ENCODE peak calls at places on chromosomes 6 and 20, in four cellular contexts. H is heart right ventricle, Q is fibroblast of lung, L is ovary. F is an unnamed sample.

GRCh38 chr20:33506576-33506975 is 16.7 kb downstream of the CBFA2T2 start:
- DNase-seq in H (no peak), Q (no peak), L (no peak), F (no peak)

GRCh38 chr6:75244063-75244575 is 518 bp upstream of the COX7A2 start:
- DNase-seq in H (no peak), Q (no peak), L (no peak), F (no peak)

GRCh38 chr20:59190509-59190908 is 26.9 kb downstream of the ZNF831 start:
- DNase-seq in H (no peak), Q (no peak), L (no peak), F (no peak)

GRCh38 chr6:56906752-56907151 is 48.2 kb upstream of the BEND6 start:
- DNase-seq in H (no peak), Q (peak; percentile 74), L (no peak), F (no peak)

GRCh38 chr20:45306431-45306982 is at the start of gene RBPJL:
- DNase-seq in H (no peak), Q (no peak), L (no peak), F (no peak)

GRCh38 chr6:1164600-1164999 is 147.3 kb upstream of the FOXQ1 start:
- DNase-seq in H (no peak), Q (no peak), L (no peak), F (no peak)

GRCh38 chr20:57950764-57951163 is 240.9 kb upstream of the PMEPA1 start:
- DNase-seq in H (no peak), Q (no peak), L (no peak), F (no peak)

GRCh38 chr6:159926542-159927203 is 35.9 kb downstream of the MAS1 start:
- DNase-seq in H (no peak), Q (no peak), L (no peak), F (no peak)

GRCh38 chr6:134065706-134066105 is 13.3 kb upstream of the SLC2A12 start:
- DNase-seq in H (no peak), Q (peak; percentile 22), L (no peak), F (no peak)

GRCh38 chr6:168648730-168649129 is 207.7 kb downstream of the SMOC2 start:
- DNase-seq in H (no peak), Q (no peak), L (peak; percentile 70), F (no peak)

GRCh38 chr6:25943887-25944286 is 13.4 kb upstream of the SLC17A2 start:
- DNase-seq in H (no peak), Q (no peak), L (no peak), F (no peak)

GRCh38 chr6:12289655-12290489 is at the start of gene EDN1:
- DNase-seq in H (peak; percentile 72), Q (peak; percentile 88), L (peak; percentile 68), F (no peak)

GRCh38 chr6:142374965-142375733 is 73.3 kb downstream of the ADGRG6 start:
- DNase-seq in H (no peak), Q (peak; percentile 92), L (no peak), F (peak; percentile 66)

GRCh38 chr6:8238772-8239683 is 136.7 kb upstream of the EEF1E1 start:
- DNase-seq in H (no peak), Q (no peak), L (no peak), F (no peak)

GRCh38 chr6:11609324-11610071 is 71.9 kb downstream of the TMEM170B start:
- DNase-seq in H (peak; percentile 45), Q (peak; percentile 98), L (peak; percentile 63), F (no peak)

GRCh38 chr6:11636121-11636520 is 98.6 kb downstream of the TMEM170B start:
- DNase-seq in H (no peak), Q (no peak), L (no peak), F (no peak)

GRCh38 chr20:49447946-49448809 is 34.3 kb downstream of the KCNB1 start:
- DNase-seq in H (peak; percentile 51), Q (no peak), L (peak; percentile 55), F (no peak)

GRCh38 chr6:118667988-118668387 is 16.6 kb upstream of the CEP85L start:
- DNase-seq in H (no peak), Q (peak; percentile 38), L (no peak), F (no peak)

GRCh38 chr6:158819213-158819976 is at the start of gene EZR:
- DNase-seq in H (peak; percentile 87), Q (peak; percentile 72), L (peak; percentile 89), F (no peak)

GRCh38 chr6:44972710-44973109 is 355.4 kb upstream of the RUNX2 start:
- DNase-seq in H (no peak), Q (no peak), L (no peak), F (no peak)

GRCh38 chr6:11153447-11153846 is 41.9 kb upstream of the ERVFRD-1 start:
- DNase-seq in H (no peak), Q (no peak), L (no peak), F (no peak)

GRCh38 chr20:1881240-1881835 is 13.9 kb upstream of the SIRPA start:
- DNase-seq in H (peak; percentile 43), Q (no peak), L (no peak), F (no peak)

GRCh38 chr6:144606041-144606440 is 320.9 kb downstream of the UTRN start:
- DNase-seq in H (no peak), Q (no peak), L (no peak), F (no peak)

GRCh38 chr6:24831771-24832718 is 33.3 kb upstream of the ARMH2 start:
- DNase-seq in H (no peak), Q (peak; percentile 25), L (no peak), F (no peak)

GRCh38 chr6:123418101-123418500 is 218.6 kb downstream of the TRDN start:
- DNase-seq in H (no peak), Q (no peak), L (no peak), F (no peak)

GRCh38 chr20:13493143-13493542 is 145.6 kb downstream of the TASP1 start:
- DNase-seq in H (no peak), Q (no peak), L (no peak), F (no peak)

GRCh38 chr6:487956-488355 is 96.4 kb downstream of the IRF4 start:
- DNase-seq in H (no peak), Q (no peak), L (no peak), F (no peak)

GRCh38 chr6:52518279-52518944 is 58.4 kb downstream of the TRAM2 start:
- DNase-seq in H (no peak), Q (no peak), L (no peak), F (no peak)

GRCh38 chr20:36483205-36483918 is 58.0 kb upstream of the MYL9 start:
- DNase-seq in H (no peak), Q (no peak), L (no peak), F (no peak)

GRCh38 chr6:132198040-132198439 is 203.2 kb downstream of the MOXD1 start:
- DNase-seq in H (no peak), Q (peak; percentile 65), L (no peak), F (no peak)

GRCh38 chr6:109511832-109512231 is 28.8 kb upstream of the ZBTB24 start:
- DNase-seq in H (no peak), Q (peak; percentile 40), L (no peak), F (no peak)

GRCh38 chr6:31114540-31114876 is at the start of gene PSORS1C1:
- DNase-seq in H (peak; percentile 76), Q (peak; percentile 97), L (peak; percentile 86), F (peak; percentile 88)

GRCh38 chr6:27505209-27506027 is 32.5 kb upstream of the ZNF184 start:
- DNase-seq in H (no peak), Q (peak; percentile 75), L (peak; percentile 71), F (peak; percentile 94)

GRCh38 chr6:121851056-121851455 is 415.6 kb downstream of the GJA1 start:
- DNase-seq in H (no peak), Q (peak; percentile 35), L (no peak), F (no peak)

GRCh38 chr6:14120556-14120955 is 3.0 kb downstream of the CD83 start:
- DNase-seq in H (no peak), Q (no peak), L (no peak), F (no peak)

GRCh38 chr6:158630944-158631616 is 13.5 kb downstream of the DYNLT1 start:
- DNase-seq in H (peak; percentile 69), Q (peak; percentile 65), L (peak; percentile 80), F (no peak)

GRCh38 chr6:32952817-32953739 is at the start of gene HLA-DMA:
- DNase-seq in H (peak; percentile 70), Q (peak; percentile 84), L (peak; percentile 60), F (peak; percentile 94)

GRCh38 chr20:41034239-41034638 is 5.6 kb downstream of the TOP1 start:
- DNase-seq in H (no peak), Q (no peak), L (no peak), F (no peak)
- H3K4me3 ChIP-seq in H (no peak overlapping the region), Q (peak overlapping the region; percentile 100), L (no peak overlapping the region), F (no peak overlapping the region)

DNA sequence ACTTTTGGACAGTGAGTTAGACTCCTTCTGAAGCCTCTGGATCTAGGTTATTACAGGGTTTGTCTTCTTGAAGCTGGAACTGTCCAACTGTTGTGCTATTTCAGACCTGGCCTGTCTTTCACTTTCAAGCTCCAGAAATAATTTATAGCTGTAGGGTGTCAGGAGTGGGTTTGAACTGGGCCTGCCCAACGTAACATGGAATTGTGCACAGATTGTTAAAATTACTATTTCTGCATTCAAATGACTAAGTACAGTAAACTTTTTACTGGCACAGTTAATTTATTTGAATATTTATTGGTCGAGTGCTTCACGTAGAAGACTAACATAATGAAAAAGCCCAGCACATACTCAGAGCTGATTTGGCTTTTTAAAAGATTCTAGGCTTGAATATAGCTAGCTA is 74.3 kb downstream of the ARID1B start:
- DNase-seq in H (no peak), Q (no peak), L (no peak), F (no peak)
- H3K27ac ChIP-seq in H (peak overlapping the region; percentile 76), Q (no peak overlapping the region), L (no peak overlapping the region), F (no peak overlapping the region)

GRCh38 chr6:151060096-151060741 is 179.5 kb upstream of the AKAP12 start:
- DNase-seq in H (no peak), Q (peak; percentile 98), L (no peak), F (peak; percentile 92)
- H3K4me3 ChIP-seq in H (no peak overlapping the region), Q (no peak overlapping the region), L (no peak overlapping the region), F (peak overlapping the region; percentile 5)

DNA sequence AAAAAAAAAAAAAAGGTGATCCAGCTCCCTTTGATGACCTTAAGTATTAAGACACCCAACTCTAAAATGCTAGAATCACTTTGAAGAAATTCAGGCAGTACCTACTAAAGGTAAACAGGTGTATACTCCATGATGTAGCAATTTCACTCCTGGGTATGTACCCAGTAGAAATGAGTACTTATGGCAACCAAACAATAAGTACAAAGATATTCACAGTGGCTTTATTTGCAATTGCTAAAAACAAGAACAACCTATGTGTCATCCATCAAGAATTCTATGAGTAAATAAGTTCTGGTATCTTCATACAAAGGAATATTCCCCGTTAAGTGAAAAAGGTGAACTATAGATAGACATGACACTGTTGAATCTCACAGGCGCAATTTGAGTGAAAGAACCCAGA is 29.4 kb downstream of the MDGA1 start:
- DNase-seq in H (no peak), Q (no peak), L (no peak), F (no peak)
- H3K27ac ChIP-seq in H (no peak overlapping the region), Q (no peak overlapping the region), L (no peak overlapping the region), F (no peak overlapping the region)

GRCh38 chr6:50850223-50850751 is 31.6 kb downstream of the TFAP2B start:
- DNase-seq in H (no peak), Q (no peak), L (no peak), F (peak; percentile 53)
- H3K4me3 ChIP-seq in H (peak overlapping the region; percentile 11), Q (no peak overlapping the region), L (no peak overlapping the region), F (peak overlapping the region; percentile 44)

DNA sequence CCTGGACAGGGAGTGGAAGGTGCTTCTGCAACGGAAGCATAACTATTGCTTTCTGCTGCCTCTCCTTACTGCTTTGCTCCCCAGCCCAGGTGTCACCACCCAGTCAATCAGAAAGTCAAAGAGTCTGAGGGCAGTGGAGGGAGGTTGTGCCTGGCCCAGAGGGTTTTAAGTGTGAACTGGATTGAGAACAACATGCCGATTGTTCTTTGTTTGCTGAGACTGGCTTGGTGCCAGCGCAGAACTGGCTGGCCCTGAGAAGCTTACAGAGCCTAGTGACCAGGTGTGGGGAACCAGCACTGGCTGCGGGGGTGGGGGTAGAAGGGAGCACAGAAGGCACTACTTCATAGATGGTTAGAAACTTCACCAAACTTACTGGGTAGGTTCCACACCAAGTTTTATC is 31.1 kb upstream of the ENPP4 start:
- DNase-seq in H (peak; percentile 19), Q (no peak), L (no peak), F (no peak)
- H3K27ac ChIP-seq in H (no peak overlapping the region), Q (no peak overlapping the region), L (no peak overlapping the region), F (no peak overlapping the region)

GRCh38 chr6:5866547-5867051 is 140.1 kb downstream of the NRN1 start:
- DNase-seq in H (no peak), Q (peak; percentile 75), L (no peak), F (no peak)
- H3K4me3 ChIP-seq in H (peak overlapping the region; percentile 37), Q (peak overlapping the region; percentile 51), L (no peak overlapping the region), F (no peak overlapping the region)

F was measured in keratinocyte.